ENCODE peak calls at places on chromosomes 4 and X, in eight cellular contexts. One of them, this sample, is unnamed.

GRCh38 chr4:73726000-73726399 is 14.4 kb upstream of the CXCL8 start:
- DNase-seq in K562: no peak
- DNase-seq in HepG2: no peak
- DNase-seq in IMR-90: peak
- DNase-seq in tibial nerve: no peak
- DNase-seq in body of pancreas: no peak
- DNase-seq in A549: peak
- DNase-seq in stomach: no peak
- DNase-seq in this sample: peak

GRCh38 chr4:165580379-165580905 is 201.6 kb downstream of the CPE start:
- DNase-seq in K562: no peak
- DNase-seq in HepG2: no peak
- DNase-seq in IMR-90: no peak
- DNase-seq in tibial nerve: no peak
- DNase-seq in body of pancreas: no peak
- DNase-seq in A549: peak
- DNase-seq in stomach: no peak
- DNase-seq in this sample: peak

GRCh38 chrX:100677616-100678181 is 33.7 kb downstream of the SRPX2 start:
- DNase-seq in K562: no peak
- DNase-seq in HepG2: no peak
- DNase-seq in IMR-90: peak
- DNase-seq in tibial nerve: no peak
- DNase-seq in body of pancreas: no peak
- DNase-seq in A549: no peak
- DNase-seq in stomach: no peak
- DNase-seq in this sample: no peak

GRCh38 chr4:4436244-4436823 is 49.4 kb downstream of the NSG1 start:
- DNase-seq in K562: no peak
- DNase-seq in HepG2: no peak
- DNase-seq in IMR-90: no peak
- DNase-seq in tibial nerve: no peak
- DNase-seq in body of pancreas: no peak
- DNase-seq in A549: no peak
- DNase-seq in stomach: no peak
- DNase-seq in this sample: no peak

GRCh38 chr4:25938251-25939186 is 24.5 kb downstream of the SMIM20 start:
- DNase-seq in K562: no peak
- DNase-seq in HepG2: no peak
- DNase-seq in IMR-90: peak
- DNase-seq in tibial nerve: peak
- DNase-seq in body of pancreas: peak
- DNase-seq in A549: no peak
- DNase-seq in stomach: no peak
- DNase-seq in this sample: no peak

GRCh38 chr4:25903905-25904747 is 9.9 kb upstream of the SMIM20 start:
- DNase-seq in K562: no peak
- DNase-seq in HepG2: no peak
- DNase-seq in IMR-90: no peak
- DNase-seq in tibial nerve: no peak
- DNase-seq in body of pancreas: no peak
- DNase-seq in A549: no peak
- DNase-seq in stomach: no peak
- DNase-seq in this sample: no peak

GRCh38 chr4:57270350-57270749 is 160.2 kb upstream of the IGFBP7 start:
- DNase-seq in K562: peak
- DNase-seq in HepG2: no peak
- DNase-seq in IMR-90: no peak
- DNase-seq in tibial nerve: no peak
- DNase-seq in body of pancreas: no peak
- DNase-seq in A549: no peak
- DNase-seq in stomach: peak
- DNase-seq in this sample: peak

GRCh38 chrX:72045552-72046277 is 86.0 kb downstream of the RTL5 start:
- DNase-seq in K562: no peak
- DNase-seq in HepG2: no peak
- DNase-seq in IMR-90: no peak
- DNase-seq in tibial nerve: no peak
- DNase-seq in body of pancreas: no peak
- DNase-seq in A549: peak
- DNase-seq in stomach: no peak
- DNase-seq in this sample: peak

GRCh38 chrX:43589735-43590515 is 66.2 kb upstream of the MAOA start:
- DNase-seq in K562: no peak
- DNase-seq in HepG2: peak
- DNase-seq in IMR-90: no peak
- DNase-seq in tibial nerve: no peak
- DNase-seq in body of pancreas: no peak
- DNase-seq in A549: no peak
- DNase-seq in stomach: no peak
- DNase-seq in this sample: no peak

GRCh38 chrX:18574591-18574990 is 97.3 kb downstream of the RS1 start:
- DNase-seq in K562: no peak
- DNase-seq in HepG2: no peak
- DNase-seq in IMR-90: peak
- DNase-seq in tibial nerve: peak
- DNase-seq in body of pancreas: no peak
- DNase-seq in A549: peak
- DNase-seq in stomach: no peak
- DNase-seq in this sample: peak

GRCh38 chr4:7594013-7594412 is 159.3 kb upstream of the PSAPL1 start:
- DNase-seq in K562: no peak
- DNase-seq in HepG2: no peak
- DNase-seq in IMR-90: no peak
- DNase-seq in tibial nerve: no peak
- DNase-seq in body of pancreas: no peak
- DNase-seq in A549: no peak
- DNase-seq in stomach: no peak
- DNase-seq in this sample: no peak

GRCh38 chrX:2552621-2553297 is 52.0 kb upstream of the DHRSX start:
- DNase-seq in K562: no peak
- DNase-seq in HepG2: peak
- DNase-seq in IMR-90: no peak
- DNase-seq in tibial nerve: no peak
- DNase-seq in body of pancreas: no peak
- DNase-seq in A549: peak
- DNase-seq in stomach: no peak
- DNase-seq in this sample: no peak

GRCh38 chr4:127188847-127189246 is 443.9 kb upstream of the INTU start:
- DNase-seq in K562: no peak
- DNase-seq in HepG2: no peak
- DNase-seq in IMR-90: peak
- DNase-seq in tibial nerve: no peak
- DNase-seq in body of pancreas: no peak
- DNase-seq in A549: peak
- DNase-seq in stomach: no peak
- DNase-seq in this sample: no peak

GRCh38 chr4:188417181-188417580 is 277.9 kb downstream of the TRIML1 start:
- DNase-seq in K562: no peak
- DNase-seq in HepG2: peak
- DNase-seq in IMR-90: peak
- DNase-seq in tibial nerve: no peak
- DNase-seq in body of pancreas: no peak
- DNase-seq in A549: peak
- DNase-seq in stomach: no peak
- DNase-seq in this sample: no peak

GRCh38 chr4:129570326-129570725 is 474.4 kb downstream of the C4orf33 start:
- DNase-seq in K562: no peak
- DNase-seq in HepG2: no peak
- DNase-seq in IMR-90: no peak
- DNase-seq in tibial nerve: no peak
- DNase-seq in body of pancreas: no peak
- DNase-seq in A549: no peak
- DNase-seq in stomach: no peak
- DNase-seq in this sample: no peak

GRCh38 chr4:112279025-112279881 is 6.5 kb downstream of the TIFA start:
- DNase-seq in K562: no peak
- DNase-seq in HepG2: peak
- DNase-seq in IMR-90: peak
- DNase-seq in tibial nerve: no peak
- DNase-seq in body of pancreas: no peak
- DNase-seq in A549: no peak
- DNase-seq in stomach: no peak
- DNase-seq in this sample: no peak

GRCh38 chr4:6749340-6750171 is 33.0 kb upstream of the KIAA0232 start:
- DNase-seq in K562: peak
- DNase-seq in HepG2: peak
- DNase-seq in IMR-90: peak
- DNase-seq in tibial nerve: peak
- DNase-seq in body of pancreas: peak
- DNase-seq in A549: peak
- DNase-seq in stomach: peak
- DNase-seq in this sample: peak

GRCh38 chr4:28062562-28062961 is 1201.9 kb downstream of the STIM2 start:
- DNase-seq in K562: no peak
- DNase-seq in HepG2: no peak
- DNase-seq in IMR-90: no peak
- DNase-seq in tibial nerve: no peak
- DNase-seq in body of pancreas: no peak
- DNase-seq in A549: no peak
- DNase-seq in stomach: no peak
- DNase-seq in this sample: no peak

GRCh38 chrX:16427668-16428067 is 222.3 kb upstream of the S100G start:
- DNase-seq in K562: no peak
- DNase-seq in HepG2: no peak
- DNase-seq in IMR-90: no peak
- DNase-seq in tibial nerve: no peak
- DNase-seq in body of pancreas: no peak
- DNase-seq in A549: no peak
- DNase-seq in stomach: no peak
- DNase-seq in this sample: no peak

GRCh38 chr4:16607241-16607640 is 291.2 kb downstream of the LDB2 start:
- DNase-seq in K562: no peak
- DNase-seq in HepG2: no peak
- DNase-seq in IMR-90: no peak
- DNase-seq in tibial nerve: no peak
- DNase-seq in body of pancreas: no peak
- DNase-seq in A549: no peak
- DNase-seq in stomach: no peak
- DNase-seq in this sample: no peak

GRCh38 chrX:154712781-154713391 is 38.0 kb downstream of the GAB3 start:
- DNase-seq in K562: no peak
- DNase-seq in HepG2: no peak
- DNase-seq in IMR-90: peak
- DNase-seq in tibial nerve: no peak
- DNase-seq in body of pancreas: no peak
- DNase-seq in A549: no peak
- DNase-seq in stomach: no peak
- DNase-seq in this sample: peak

GRCh38 chrX:38560776-38561125 is 591 bp upstream of the TSPAN7 start:
- DNase-seq in K562: no peak
- DNase-seq in HepG2: no peak
- DNase-seq in IMR-90: no peak
- DNase-seq in tibial nerve: no peak
- DNase-seq in body of pancreas: no peak
- DNase-seq in A549: no peak
- DNase-seq in stomach: no peak
- DNase-seq in this sample: peak
- H3K4me3 ChIP-seq in K562: peak
- H3K4me3 ChIP-seq in HepG2: peak
- H3K4me3 ChIP-seq in IMR-90: peak
- H3K4me3 ChIP-seq in tibial nerve: peak
- H3K4me3 ChIP-seq in body of pancreas: no peak
- H3K4me3 ChIP-seq in A549: peak
- H3K4me3 ChIP-seq in stomach: peak
- H3K4me3 ChIP-seq in this sample: peak

GRCh38 chrX:106726485-106727437 is at the start of gene RNF128:
- DNase-seq in K562: no peak
- DNase-seq in HepG2: peak
- DNase-seq in IMR-90: peak
- DNase-seq in tibial nerve: no peak
- DNase-seq in body of pancreas: peak
- DNase-seq in A549: peak
- DNase-seq in stomach: peak
- DNase-seq in this sample: no peak
- TF ChIP-seq POLR2A in K562: no peak
- TF ChIP-seq POLR2A in HepG2: peak
- TF ChIP-seq POLR2A in IMR-90: no peak
- TF ChIP-seq POLR2A in tibial nerve: no peak
- TF ChIP-seq POLR2A in body of pancreas: peak
- TF ChIP-seq POLR2A in A549: no peak
- TF ChIP-seq POLR2A in stomach: no peak
- TF ChIP-seq POLR2A in this sample: no peak

DNA sequence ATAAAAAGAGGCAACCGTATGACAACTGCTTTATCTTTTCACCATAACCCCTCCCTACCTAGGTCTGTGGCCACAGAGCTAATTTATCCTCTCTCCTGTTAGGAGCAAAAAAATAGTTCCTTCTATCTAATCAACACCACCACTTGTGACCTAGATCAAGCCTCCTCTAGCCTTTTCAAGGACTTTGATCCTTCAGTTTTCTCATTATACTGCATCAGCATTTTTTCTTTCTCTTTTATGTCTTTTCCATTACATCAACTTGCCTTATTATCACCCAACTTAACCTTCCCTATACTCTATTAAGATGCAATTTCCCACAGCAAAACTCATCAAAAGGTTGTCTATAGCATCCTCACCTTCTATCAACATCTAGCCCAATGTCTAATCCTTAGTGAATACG is 211.0 kb downstream of the ANKRD50 start:
- DNase-seq in K562: no peak
- DNase-seq in HepG2: no peak
- DNase-seq in IMR-90: no peak
- DNase-seq in tibial nerve: no peak
- DNase-seq in body of pancreas: no peak
- DNase-seq in A549: no peak
- DNase-seq in stomach: no peak
- DNase-seq in this sample: no peak
- TF ChIP-seq CTCF in K562: no peak
- TF ChIP-seq CTCF in HepG2: no peak
- TF ChIP-seq CTCF in IMR-90: no peak
- TF ChIP-seq CTCF in tibial nerve: no peak
- TF ChIP-seq CTCF in body of pancreas: no peak
- TF ChIP-seq CTCF in A549: no peak
- TF ChIP-seq CTCF in stomach: no peak
- TF ChIP-seq CTCF in this sample: no peak

GRCh38 chr4:24857996-24858395 is 54.8 kb downstream of the CCDC149 start:
- DNase-seq in K562: no peak
- DNase-seq in HepG2: no peak
- DNase-seq in IMR-90: peak
- DNase-seq in tibial nerve: no peak
- DNase-seq in body of pancreas: no peak
- DNase-seq in A549: no peak
- DNase-seq in stomach: no peak
- DNase-seq in this sample: peak

GRCh38 chr4:24862073-24862751 is 50.6 kb downstream of the CCDC149 start:
- DNase-seq in K562: no peak
- DNase-seq in HepG2: no peak
- DNase-seq in IMR-90: no peak
- DNase-seq in tibial nerve: no peak
- DNase-seq in body of pancreas: no peak
- DNase-seq in A549: no peak
- DNase-seq in stomach: no peak
- DNase-seq in this sample: no peak

GRCh38 chr4:24858550-24858949 is 54.3 kb downstream of the CCDC149 start:
- DNase-seq in K562: no peak
- DNase-seq in HepG2: no peak
- DNase-seq in IMR-90: no peak
- DNase-seq in tibial nerve: no peak
- DNase-seq in body of pancreas: no peak
- DNase-seq in A549: no peak
- DNase-seq in stomach: no peak
- DNase-seq in this sample: no peak

GRCh38 chr4:24867766-24868296 is 45.0 kb downstream of the CCDC149 start:
- DNase-seq in K562: no peak
- DNase-seq in HepG2: no peak
- DNase-seq in IMR-90: no peak
- DNase-seq in tibial nerve: no peak
- DNase-seq in body of pancreas: no peak
- DNase-seq in A549: no peak
- DNase-seq in stomach: no peak
- DNase-seq in this sample: no peak

GRCh38 chr4:24863799-24864198 is 49.0 kb downstream of the CCDC149 start:
- DNase-seq in K562: no peak
- DNase-seq in HepG2: no peak
- DNase-seq in IMR-90: no peak
- DNase-seq in tibial nerve: no peak
- DNase-seq in body of pancreas: no peak
- DNase-seq in A549: no peak
- DNase-seq in stomach: no peak
- DNase-seq in this sample: no peak
- H3K4me3 ChIP-seq in K562: no peak
- H3K4me3 ChIP-seq in HepG2: no peak
- H3K4me3 ChIP-seq in IMR-90: no peak
- H3K4me3 ChIP-seq in tibial nerve: no peak
- H3K4me3 ChIP-seq in body of pancreas: no peak
- H3K4me3 ChIP-seq in A549: no peak
- H3K4me3 ChIP-seq in stomach: no peak
- H3K4me3 ChIP-seq in this sample: no peak

This sample was measured in endothelial cell of umbilical vein.